ENCODE peak calls at places on chromosomes 5 and 9, in ten cellular contexts. E, I, K, P, D, M, X, Z, F and Q are unnamed samples.
A peak's percentile ranks its signal among the peaks of the same experiment; 100 is the strongest.

GRCh38 chr5:90227688-90228087 is 181.9 kb downstream of the CETN3 start:
- DNase-seq in E (no peak), I (no peak), K (no peak), P (no peak), D (no peak), M (peak; percentile 73), X (no peak), Z (no peak), F (no peak), Q (no peak)

GRCh38 chr5:145587308-145588071 is 247.7 kb downstream of the PRELID2 start:
- DNase-seq in E (peak; percentile 61), I (no peak), K (no peak), P (no peak), D (no peak), M (no peak), X (no peak), Z (peak; percentile 74), F (no peak), Q (no peak)

GRCh38 chr5:138623053-138623452 is 47.9 kb upstream of the HSPA9 start:
- DNase-seq in E (no peak), I (no peak), K (no peak), P (no peak), D (no peak), M (peak; percentile 70), X (peak; percentile 78), Z (no peak), F (no peak), Q (no peak)

GRCh38 chr9:125066839-125067619 is 76.3 kb downstream of the SCAI start:
- DNase-seq in E (no peak), I (no peak), K (no peak), P (no peak), D (peak; percentile 14), M (no peak), X (no peak), Z (no peak), F (no peak), Q (no peak)

GRCh38 chr5:57450991-57451876 is 31.4 kb downstream of the ACTBL2 start:
- DNase-seq in E (no peak), I (no peak), K (no peak), P (no peak), D (no peak), M (no peak), X (no peak), Z (no peak), F (no peak), Q (no peak)

GRCh38 chr5:32278403-32278802 is 34.3 kb downstream of the MTMR12 start:
- DNase-seq in E (peak; percentile 30), I (no peak), K (no peak), P (no peak), D (no peak), M (no peak), X (no peak), Z (no peak), F (no peak), Q (no peak)

GRCh38 chr5:179878222-179879002 is 19.8 kb upstream of the MRNIP start:
- DNase-seq in E (no peak), I (no peak), K (no peak), P (no peak), D (no peak), M (no peak), X (no peak), Z (no peak), F (peak; percentile 23), Q (no peak)

GRCh38 chr5:132334812-132335211 is 34.7 kb upstream of the SLC22A5 start:
- DNase-seq in E (peak; percentile 70), I (no peak), K (no peak), P (no peak), D (no peak), M (no peak), X (no peak), Z (no peak), F (no peak), Q (no peak)

GRCh38 chr5:35855221-35855620 is 1.5 kb upstream of the IL7R start:
- DNase-seq in E (no peak), I (no peak), K (no peak), P (no peak), D (no peak), M (no peak), X (no peak), Z (no peak), F (no peak), Q (no peak)

GRCh38 chr9:11973011-11973410 is 720.2 kb upstream of the TYRP1 start:
- DNase-seq in E (no peak), I (no peak), K (no peak), P (no peak), D (no peak), M (no peak), X (no peak), Z (no peak), F (no peak), Q (no peak)

GRCh38 chr5:39498247-39498952 is 73.6 kb upstream of the DAB2 start:
- DNase-seq in E (peak; percentile 28), I (no peak), K (no peak), P (no peak), D (no peak), M (no peak), X (no peak), Z (no peak), F (no peak), Q (no peak)

GRCh38 chr5:81506900-81507588 is 113.1 kb upstream of the ACOT12 start:
- DNase-seq in E (peak; percentile 66), I (peak; percentile 72), K (peak; percentile 35), P (peak; percentile 86), D (peak; percentile 57), M (peak; percentile 54), X (peak; percentile 76), Z (peak; percentile 73), F (peak; percentile 47), Q (no peak)

GRCh38 chr5:156253130-156253529 is 73.8 kb upstream of the SGCD start:
- DNase-seq in E (no peak), I (no peak), K (no peak), P (no peak), D (no peak), M (no peak), X (no peak), Z (no peak), F (no peak), Q (no peak)

GRCh38 chr5:59791131-59791485 is 102.4 kb downstream of the PDE4D start:
- DNase-seq in E (no peak), I (no peak), K (no peak), P (no peak), D (no peak), M (no peak), X (no peak), Z (no peak), F (no peak), Q (no peak)

GRCh38 chr5:132471006-132471907 is 19.3 kb downstream of the IRF1 start:
- DNase-seq in E (no peak), I (no peak), K (no peak), P (no peak), D (no peak), M (no peak), X (peak; percentile 28), Z (peak; percentile 4), F (peak; percentile 9), Q (no peak)

GRCh38 chr5:128965011-128965637 is at the start of gene SLC27A6:
- DNase-seq in E (peak; percentile 14), I (peak; percentile 74), K (peak; percentile 32), P (peak; percentile 79), D (no peak), M (no peak), X (peak; percentile 61), Z (peak; percentile 56), F (peak; percentile 54), Q (peak; percentile 46)

GRCh38 chr5:98016771-98017170 is 756.7 kb upstream of the RGMB start:
- DNase-seq in E (no peak), I (no peak), K (no peak), P (no peak), D (no peak), M (no peak), X (no peak), Z (no peak), F (no peak), Q (no peak)
- H3K9me3 ChIP-seq in E (no peaks in the 10 kb centered on the region), I (no peaks in the 10 kb centered on the region), K (peaks cover 6% of the 10 kb centered on the region), P (no peaks in the 10 kb centered on the region), D (no peaks in the 10 kb centered on the region), M (no peaks in the 10 kb centered on the region), X (no peaks in the 10 kb centered on the region), Z (no peaks in the 10 kb centered on the region), F (no peaks in the 10 kb centered on the region), Q (peaks cover 3% of the 10 kb centered on the region)

GRCh38 chr5:141234109-141234508 is 11.0 kb downstream of the PCDHB14 start:
- DNase-seq in E (peak; percentile 7), I (no peak), K (no peak), P (no peak), D (no peak), M (no peak), X (no peak), Z (no peak), F (no peak), Q (no peak)
- H3K9me3 ChIP-seq in E (peaks cover 29% of the 10 kb centered on the region), I (peaks cover 16% of the 10 kb centered on the region), K (peaks cover 92% of the 10 kb centered on the region), P (no peaks in the 10 kb centered on the region), D (peaks cover 5% of the 10 kb centered on the region), M (peaks cover 21% of the 10 kb centered on the region), X (peaks cover 71% of the 10 kb centered on the region), Z (peaks cover 52% of the 10 kb centered on the region), F (peaks cover 81% of the 10 kb centered on the region), Q (peaks cover 95% of the 10 kb centered on the region)

DNA sequence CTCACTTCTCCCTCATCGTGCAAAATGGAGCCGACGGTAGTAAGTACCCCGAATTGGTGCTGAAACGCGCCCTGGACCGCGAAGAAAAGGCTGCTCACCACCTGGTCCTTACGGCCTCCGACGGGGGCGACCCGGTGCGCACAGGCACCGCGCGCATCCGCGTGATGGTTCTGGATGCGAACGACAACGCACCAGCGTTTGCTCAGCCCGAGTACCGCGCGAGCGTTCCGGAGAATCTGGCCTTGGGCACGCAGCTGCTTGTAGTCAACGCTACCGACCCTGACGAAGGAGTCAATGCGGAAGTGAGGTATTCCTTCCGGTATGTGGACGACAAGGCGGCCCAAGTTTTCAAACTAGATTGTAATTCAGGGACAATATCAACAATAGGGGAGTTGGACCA is 979 bp downstream of the PCDHGA12 start:
- DNase-seq in E (no peak), I (no peak), K (no peak), P (no peak), D (no peak), M (no peak), X (no peak), Z (no peak), F (no peak), Q (no peak)
- H3K9me3 ChIP-seq in E (peaks cover 39% of the 10 kb centered on the region), I (peaks cover 34% of the 10 kb centered on the region), K (peaks cover 88% of the 10 kb centered on the region), P (peaks cover 5% of the 10 kb centered on the region), D (peaks cover 9% of the 10 kb centered on the region), M (peaks cover 36% of the 10 kb centered on the region), X (peaks cover 84% of the 10 kb centered on the region), Z (peaks cover 48% of the 10 kb centered on the region), F (peaks cover 42% of the 10 kb centered on the region), Q (peaks cover 100% of the 10 kb centered on the region)

DNA sequence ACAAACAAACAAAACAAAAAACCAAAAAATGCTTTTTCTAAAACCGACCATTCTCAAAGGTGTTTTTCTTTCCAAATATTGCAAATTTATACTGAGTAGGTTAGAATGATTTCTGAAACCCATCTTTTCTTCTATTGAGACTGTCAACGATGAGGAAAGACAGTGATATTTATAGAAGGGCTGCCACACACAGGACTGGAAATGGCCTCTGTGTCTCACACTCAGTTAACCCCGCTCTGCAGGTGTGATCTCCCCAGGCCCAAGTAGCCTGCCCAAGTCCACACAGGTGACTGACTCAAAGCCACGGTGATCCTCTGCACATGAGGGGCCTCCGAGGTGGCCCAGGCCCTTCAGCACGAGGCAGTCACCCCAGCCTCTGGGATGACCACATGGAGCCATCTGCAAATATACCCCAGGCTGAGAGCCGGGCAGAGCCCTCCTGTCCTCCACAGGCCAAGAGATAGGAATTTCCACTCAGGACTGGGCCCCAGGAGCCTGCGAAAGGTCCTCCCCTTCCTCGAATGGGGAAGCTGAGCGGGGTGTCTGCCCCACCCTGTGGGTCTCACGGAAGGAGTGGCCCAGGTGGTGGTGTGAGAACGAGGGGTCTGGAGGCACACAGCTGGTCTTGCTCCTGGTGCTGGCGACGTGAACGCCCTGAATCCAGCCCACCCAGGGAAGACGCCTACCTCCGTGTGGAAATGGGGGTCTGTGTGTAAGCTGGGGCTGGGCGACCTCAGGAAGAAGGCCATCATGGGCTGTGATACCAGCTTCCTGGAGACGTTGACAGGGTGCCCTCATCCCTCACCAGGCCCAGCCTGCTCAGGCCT is 53.0 kb upstream of the PHYKPL start:
- DNase-seq in E (no peak), I (no peak), K (no peak), P (no peak), D (no peak), M (peak; percentile 36), X (peak; percentile 46), Z (no peak), F (no peak), Q (no peak)
- H3K9me3 ChIP-seq in E (peaks cover 3% of the 10 kb centered on the region), I (no peaks in the 10 kb centered on the region), K (peaks cover 8% of the 10 kb centered on the region), P (no peaks in the 10 kb centered on the region), D (no peaks in the 10 kb centered on the region), M (no peaks in the 10 kb centered on the region), X (no peaks in the 10 kb centered on the region), Z (peaks cover 6% of the 10 kb centered on the region), F (peaks cover 6% of the 10 kb centered on the region), Q (peaks cover 10% of the 10 kb centered on the region)